ENCODE peak calls at places on chromosomes 3 and 15, in ten cellular contexts. Z is head of caudate nucleus, K is fibroblast of the aortic adventitia, X is thyroid gland, F is NCI-H2171, E is AG08395, J is AG10803, V is fibroblast of pulmonary artery, Y is NCI-H345, H is aorta. C is an unnamed sample.

GRCh38 chr15:60346077-60346476 is 51.7 kb downstream of the ANXA2 start:
- DNase-seq in K (no peak), X (no peak), Y (no peak), F (no peak), Z (no peak), E (no peak), H (no peak), V (no peak), J (no peak), C (no peak)

GRCh38 chr3:15010664-15011063 is 54.5 kb downstream of the MRPS25 start:
- DNase-seq in Y (no peak), H (no peak), K (no peak), E (no peak), F (no peak), J (no peak), X (no peak), V (no peak), Z (no peak), C (no peak)

GRCh38 chr3:53116956-53117355 is 13.3 kb downstream of the RFT1 start:
- DNase-seq in K (no peak), X (no peak), Z (no peak), J (no peak), H (no peak), V (no peak), F (no peak), E (no peak), Y (no peak), C (no peak)

GRCh38 chr3:148643389-148643840 is 54.3 kb upstream of the AGTR1 start:
- DNase-seq in J (peak), E (peak), V (peak), H (no peak), F (no peak), X (no peak), Y (no peak), K (peak), Z (no peak), C (peak)

GRCh38 chr3:72744330-72744729 is 103.9 kb downstream of the SHQ1 start:
- DNase-seq in X (no peak), J (no peak), V (no peak), E (no peak), F (no peak), Y (no peak), Z (no peak), H (no peak), K (no peak), C (no peak)

GRCh38 chr3:114627760-114628159 is 333.9 kb downstream of the TIGIT start:
- DNase-seq in Y (no peak), H (no peak), K (peak), F (no peak), Z (no peak), V (peak), X (no peak), E (peak), J (peak), C (no peak)

GRCh38 chr3:52041118-52041847 is 15.1 kb downstream of the DUSP7 start:
- DNase-seq in E (no peak), H (no peak), V (no peak), Z (peak), Y (no peak), J (no peak), K (no peak), X (no peak), F (no peak), C (no peak)

GRCh38 chr3:196654006-196654405 is 14.5 kb downstream of the NRROS start:
- DNase-seq in Y (no peak), E (no peak), F (no peak), J (no peak), X (no peak), V (no peak), Z (no peak), H (no peak), K (no peak), C (no peak)

GRCh38 chr15:64246364-64247189 is 83.8 kb upstream of the PPIB start:
- DNase-seq in F (no peak), V (peak), X (no peak), J (peak), Z (peak), K (peak), H (no peak), E (peak), Y (peak), C (peak)

GRCh38 chr3:112199622-112200316 is 66.7 kb upstream of the GCSAM start:
- DNase-seq in X (no peak), F (no peak), H (no peak), Z (no peak), E (no peak), V (no peak), J (peak), Y (no peak), K (no peak), C (no peak)

GRCh38 chr15:65962187-65962586 is 92.9 kb downstream of the RAB11A start:
- DNase-seq in X (no peak), F (no peak), V (peak), H (no peak), J (no peak), E (no peak), Z (no peak), Y (no peak), K (no peak), C (no peak)

C was measured in astrocyte of the cerebellum.